ENCODE peak calls at places on chromosome 11, in four cellular contexts. U is colonic mucosa, S is left ventricle myocardium inferior, L is uterus. W is an unnamed sample.

GRCh38 chr11:61567286-61568061 is 13.4 kb downstream of the SYT7 start:
- DNase-seq in S (peak; percentile 78), L (peak; percentile 81), U (peak; percentile 86), W (peak; percentile 87)

GRCh38 chr11:100964400-100964799 is 165.2 kb downstream of the PGR start:
- DNase-seq in L (no peak), U (no peak), S (no peak), W (no peak)

GRCh38 chr11:19561011-19561410 is 151.6 kb upstream of the NAV2 start:
- DNase-seq in U (no peak), L (no peak), S (no peak), W (no peak)

GRCh38 chr11:94595061-94595460 is 27.9 kb downstream of the PIWIL4 start:
- DNase-seq in L (no peak), U (no peak), S (no peak), W (no peak)

GRCh38 chr11:87259731-87260130 is 222.0 kb downstream of the TMEM135 start:
- DNase-seq in U (no peak), L (no peak), S (no peak), W (no peak)

GRCh38 chr11:124920870-124921609 is 2.0 kb downstream of the HEPN1 start:
- DNase-seq in L (peak; percentile 53), S (peak; percentile 81), U (peak; percentile 60), W (peak; percentile 66)

GRCh38 chr11:71563401-71563800 is 2.0 kb upstream of the KRTAP5-10 start:
- DNase-seq in U (peak; percentile 25), L (no peak), S (no peak), W (peak; percentile 28)

GRCh38 chr11:46920709-46921108 is 2.4 kb upstream of the LRP4 start:
- DNase-seq in S (no peak), U (no peak), L (peak; percentile 59), W (peak; percentile 42)

GRCh38 chr11:113675003-113675471 is 31.1 kb downstream of the TMPRSS5 start:
- DNase-seq in S (no peak), U (no peak), L (no peak), W (no peak)

GRCh38 chr11:106208795-106209194 is 131.3 kb downstream of the AASDHPPT start:
- DNase-seq in L (no peak), U (no peak), S (no peak), W (no peak)

GRCh38 chr11:10386861-10387208 is 68.2 kb upstream of the AMPD3 start:
- DNase-seq in S (no peak), U (no peak), L (no peak), W (no peak)

GRCh38 chr11:113971506-113972195 is 3.3 kb upstream of the HTR3A start:
- DNase-seq in L (no peak), U (no peak), S (no peak), W (no peak)

GRCh38 chr11:110355011-110355744 is 58.8 kb upstream of the RDX start:
- DNase-seq in L (no peak), S (no peak), U (no peak), W (no peak)

GRCh38 chr11:8268530-8269461 is 5.1 kb upstream of the LMO1 start:
- DNase-seq in S (no peak), L (peak; percentile 11), U (no peak), W (no peak)

GRCh38 chr11:8271106-8271886 is 7.6 kb upstream of the LMO1 start:
- DNase-seq in L (no peak), U (no peak), S (no peak), W (no peak)

GRCh38 chr11:8269636-8270035 is 6.0 kb upstream of the LMO1 start:
- DNase-seq in S (no peak), U (no peak), L (no peak), W (no peak)

GRCh38 chr11:8277691-8278090 is 14.0 kb upstream of the LMO1 start:
- DNase-seq in L (no peak), U (no peak), S (no peak), W (no peak)

GRCh38 chr11:8273281-8273680 is 9.6 kb upstream of the LMO1 start:
- DNase-seq in U (no peak), L (no peak), S (no peak), W (no peak)
- H3K9me3 ChIP-seq in U (no peaks in the 10 kb centered on the region), L (no peaks in the 10 kb centered on the region), S (peaks cover 9% of the 10 kb centered on the region), W (no peaks in the 10 kb centered on the region)

GRCh38 chr11:54946429-54946828 is 239.8 kb downstream of the OR4A5 start:
- DNase-seq in L (no peak), S (no peak), U (no peak), W (no peak)

GRCh38 chr11:54944211-54944610 is 237.6 kb downstream of the OR4A5 start:
- DNase-seq in S (no peak), L (no peak), U (no peak), W (no peak)
- H3K9me3 ChIP-seq in S (peaks cover 77% of the 10 kb centered on the region), L (no peaks in the 10 kb centered on the region), U (no peaks in the 10 kb centered on the region), W (peaks cover 78% of the 10 kb centered on the region)

DNA sequence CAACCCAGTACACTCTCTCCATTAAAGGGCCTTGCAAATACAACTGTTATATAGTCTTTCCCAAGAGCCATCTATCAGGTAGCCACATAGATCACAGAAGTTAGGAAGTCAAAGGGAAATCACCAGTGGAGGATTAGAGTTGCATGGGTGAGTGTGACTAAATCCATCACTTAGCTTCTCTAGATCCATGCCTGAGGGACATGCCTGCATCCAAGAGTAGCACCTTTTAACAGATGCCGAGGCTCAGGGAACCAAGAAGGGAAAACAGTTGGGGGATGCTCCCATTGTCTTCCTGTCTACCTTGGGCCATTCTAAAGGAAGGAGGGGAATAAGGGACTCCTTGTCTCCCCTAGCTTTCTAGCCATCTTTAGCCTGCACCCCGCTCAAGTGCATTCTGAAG is 77.9 kb downstream of the XRRA1 start:
- DNase-seq in S (no peak), U (no peak), L (no peak), W (no peak)
- H3K9me3 ChIP-seq in S (peaks cover 94% of the 10 kb centered on the region), U (peaks cover 18% of the 10 kb centered on the region), L (no peaks in the 10 kb centered on the region), W (peaks cover 73% of the 10 kb centered on the region)

DNA sequence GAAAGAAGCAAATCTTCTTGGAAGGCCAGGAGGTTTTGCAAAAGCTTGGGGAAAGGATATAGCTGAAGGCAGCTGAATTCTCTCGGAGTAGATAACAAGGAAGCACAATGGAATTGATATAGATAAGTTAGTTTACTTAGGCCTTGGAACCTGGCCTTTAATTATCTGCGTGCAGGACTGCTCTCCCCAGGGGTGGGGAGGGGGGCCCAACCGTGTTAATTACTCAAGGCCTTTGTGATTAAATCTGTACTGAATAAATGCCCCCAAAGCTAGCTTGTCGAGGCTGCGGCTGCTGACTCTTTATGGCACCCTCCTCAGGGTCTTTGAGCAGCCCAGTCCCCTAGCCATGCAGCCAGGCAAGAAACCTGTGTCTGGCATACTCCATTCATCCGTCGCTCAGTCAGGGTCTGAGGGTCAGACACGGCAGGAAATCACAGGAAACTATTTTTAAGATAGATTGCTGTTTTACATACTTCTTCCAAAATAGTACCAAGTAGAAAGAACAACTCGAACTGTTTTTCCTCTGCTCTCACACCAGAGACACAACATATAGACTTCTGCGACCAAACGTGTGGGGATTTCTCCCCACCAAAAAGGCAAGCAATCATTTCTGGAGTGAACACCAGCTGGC is 36.5 kb downstream of the MS4A2 start:
- DNase-seq in S (no peak), U (no peak), L (no peak), W (no peak)
- H3K9me3 ChIP-seq in S (no peaks in the 10 kb centered on the region), U (no peaks in the 10 kb centered on the region), L (no peaks in the 10 kb centered on the region), W (no peaks in the 10 kb centered on the region)

GRCh38 chr11:59336931-59337330 is 21.8 kb upstream of the OR5AN1 start:
- DNase-seq in L (no peak), S (no peak), U (no peak), W (no peak)
- H3K9me3 ChIP-seq in L (no peaks in the 10 kb centered on the region), S (peaks cover 34% of the 10 kb centered on the region), U (no peaks in the 10 kb centered on the region), W (no peaks in the 10 kb centered on the region)

GRCh38 chr11:17371614-17372013 is 16.8 kb downstream of the KCNJ11 start:
- DNase-seq in U (no peak), S (no peak), L (no peak), W (no peak)
- H3K9me3 ChIP-seq in U (peaks cover 7% of the 10 kb centered on the region), S (peaks cover 64% of the 10 kb centered on the region), L (no peaks in the 10 kb centered on the region), W (peaks cover 61% of the 10 kb centered on the region)

GRCh38 chr11:3357302-3357701 is 21.6 kb downstream of the ZNF195 start:
- DNase-seq in L (no peak), S (no peak), U (no peak), W (no peak)

GRCh38 chr11:3357994-3358676 is 20.8 kb downstream of the ZNF195 start:
- DNase-seq in S (no peak), L (no peak), U (no peak), W (no peak)

GRCh38 chr11:3356858-3357257 is 22.1 kb downstream of the ZNF195 start:
- DNase-seq in S (no peak), L (no peak), U (no peak), W (no peak)

GRCh38 chr11:3359092-3359824 is 19.7 kb downstream of the ZNF195 start:
- DNase-seq in L (no peak), S (no peak), U (no peak), W (no peak)
- H3K9me3 ChIP-seq in L (no peaks in the 10 kb centered on the region), S (peaks cover 100% of the 10 kb centered on the region), U (peaks cover 20% of the 10 kb centered on the region), W (peaks cover 84% of the 10 kb centered on the region)

DNA sequence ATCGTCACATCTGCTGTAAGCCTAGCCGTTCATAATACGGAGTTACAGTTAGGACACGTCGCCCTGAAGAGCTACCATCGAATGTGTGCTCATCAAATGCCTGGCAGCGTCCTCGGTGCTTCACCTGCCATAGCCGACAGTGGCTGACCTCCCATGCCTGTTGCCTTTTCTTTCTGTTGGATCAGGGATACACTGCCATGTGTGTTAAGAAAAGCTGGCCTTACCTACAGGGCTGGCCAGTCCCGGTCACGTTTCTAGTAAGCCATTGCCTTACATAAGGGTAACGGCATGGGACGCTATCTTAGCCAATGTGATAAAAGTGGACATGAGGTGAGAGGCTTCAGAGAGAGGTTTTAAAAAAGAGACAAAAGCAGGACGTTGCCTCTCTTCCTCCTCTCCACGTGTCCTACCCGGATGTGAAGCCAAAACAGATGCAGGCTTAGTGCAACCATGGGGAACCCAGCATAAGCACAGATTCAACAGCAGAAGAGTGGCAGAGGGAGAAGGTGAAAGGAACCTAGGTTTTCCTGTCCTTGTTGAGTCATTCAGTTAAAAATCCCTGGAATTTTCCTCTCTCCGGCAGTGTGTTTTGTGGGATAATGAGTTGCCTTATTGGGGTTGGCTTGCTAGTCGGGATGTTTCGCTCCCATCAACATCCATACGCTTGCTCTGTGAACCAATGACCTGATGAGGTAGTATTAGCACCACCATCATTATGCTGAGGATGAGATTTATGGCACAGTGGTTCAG is 67.3 kb upstream of the B3GAT1 start:
- DNase-seq in U (no peak), L (no peak), S (no peak), W (no peak)
- H3K9me3 ChIP-seq in U (no peaks in the 10 kb centered on the region), L (no peaks in the 10 kb centered on the region), S (no peaks in the 10 kb centered on the region), W (no peaks in the 10 kb centered on the region)

GRCh38 chr11:2661173-2662023 is 38.4 kb downstream of the KCNQ1OT1 start:
- DNase-seq in S (no peak), L (no peak), U (no peak), W (no peak)
- H3K9me3 ChIP-seq in S (peaks cover 62% of the 10 kb centered on the region), L (no peaks in the 10 kb centered on the region), U (no peaks in the 10 kb centered on the region), W (peaks cover 6% of the 10 kb centered on the region)

W was measured in mucosa of descending colon.